ENCODE peak calls at places on chromosome 10, in four cellular contexts. R is GM12878, V is transverse colon, K is upper lobe of left lung. I is an unnamed sample.

GRCh38 chr10:43230909-43231522 is 35.8 kb downstream of the RASGEF1A start:
- DNase-seq in R (no peak), V (peak), K (no peak), I (peak)

GRCh38 chr10:128150045-128150493 is 23.8 kb upstream of the MKI67 start:
- DNase-seq in V (peak), R (no peak), K (peak), I (no peak)

GRCh38 chr10:105509551-105509950 is 868.5 kb downstream of the SORCS3 start:
- DNase-seq in R (no peak), K (no peak), V (no peak), I (no peak)

GRCh38 chr10:18368681-18369080 is 228.5 kb downstream of the CACNB2 start:
- DNase-seq in K (no peak), V (no peak), R (no peak), I (no peak)

GRCh38 chr10:98074315-98074911 is 44.0 kb upstream of the CRTAC1 start:
- DNase-seq in K (no peak), R (no peak), V (no peak), I (no peak)

GRCh38 chr10:113960617-113961260 is 82.9 kb upstream of the ADRB1 start:
- DNase-seq in R (no peak), V (peak), K (no peak), I (no peak)

GRCh38 chr10:100568937-100569336 is 33.2 kb downstream of the HIF1AN start:
- DNase-seq in K (no peak), R (no peak), V (no peak), I (no peak)

GRCh38 chr10:24416248-24416647 is 207.3 kb downstream of the KIAA1217 start:
- DNase-seq in V (no peak), R (no peak), K (no peak), I (no peak)

GRCh38 chr10:16441106-16441850 is 4.5 kb downstream of the PTER start:
- DNase-seq in R (no peak), V (no peak), K (no peak), I (no peak)

GRCh38 chr10:123359539-123359938 is 205.3 kb downstream of the BUB3 start:
- DNase-seq in K (no peak), V (no peak), R (peak), I (no peak)

GRCh38 chr10:132992433-132993215 is 50.3 kb upstream of the CFAP46 start:
- DNase-seq in R (no peak), V (no peak), K (peak), I (no peak)

GRCh38 chr10:5070648-5071410 is 23.4 kb upstream of the AKR1C3 start:
- DNase-seq in K (no peak), V (no peak), R (no peak), I (no peak)

GRCh38 chr10:68471063-68471585 is 649 bp downstream of the DNA2 start:
- DNase-seq in R (no peak), V (no peak), K (no peak), I (no peak)

GRCh38 chr10:34758447-34758996 is 56.6 kb downstream of the PARD3 start:
- DNase-seq in V (no peak), R (peak), K (no peak), I (no peak)

GRCh38 chr10:15515207-15515606 is 144.1 kb upstream of the FAM171A1 start:
- DNase-seq in V (peak), K (no peak), R (no peak), I (peak)

GRCh38 chr10:46031648-46032532 is 1.5 kb upstream of the NCOA4 start:
- DNase-seq in K (no peak), V (no peak), R (no peak), I (no peak)

GRCh38 chr10:114479307-114479706 is 75.0 kb upstream of the AFAP1L2 start:
- DNase-seq in K (no peak), R (no peak), V (no peak), I (no peak)

GRCh38 chr10:102504179-102504975 is 605 bp downstream of the SUFU start:
- DNase-seq in K (peak), V (peak), R (no peak), I (peak)

GRCh38 chr10:983951-984705 is 4.1 kb upstream of the GTPBP4 start:
- DNase-seq in R (no peak), V (no peak), K (no peak), I (no peak)

GRCh38 chr10:75111906-75112703 is 649 bp downstream of the SAMD8 start:
- DNase-seq in K (peak), V (peak), R (peak), I (peak)

GRCh38 chr10:125262414-125262813 is 102.1 kb upstream of the CTBP2 start:
- DNase-seq in V (no peak), K (no peak), R (no peak), I (no peak)
- TF ChIP-seq EP300 in V (no peak), K (no peak), R (no peak), I (no peak)

GRCh38 chr10:119659951-119660350 is 8.8 kb downstream of the BAG3 start:
- DNase-seq in V (no peak), K (peak), R (no peak), I (no peak)
- H3K27ac ChIP-seq in V (peak), K (no peak), R (no peak), I (no peak)

DNA sequence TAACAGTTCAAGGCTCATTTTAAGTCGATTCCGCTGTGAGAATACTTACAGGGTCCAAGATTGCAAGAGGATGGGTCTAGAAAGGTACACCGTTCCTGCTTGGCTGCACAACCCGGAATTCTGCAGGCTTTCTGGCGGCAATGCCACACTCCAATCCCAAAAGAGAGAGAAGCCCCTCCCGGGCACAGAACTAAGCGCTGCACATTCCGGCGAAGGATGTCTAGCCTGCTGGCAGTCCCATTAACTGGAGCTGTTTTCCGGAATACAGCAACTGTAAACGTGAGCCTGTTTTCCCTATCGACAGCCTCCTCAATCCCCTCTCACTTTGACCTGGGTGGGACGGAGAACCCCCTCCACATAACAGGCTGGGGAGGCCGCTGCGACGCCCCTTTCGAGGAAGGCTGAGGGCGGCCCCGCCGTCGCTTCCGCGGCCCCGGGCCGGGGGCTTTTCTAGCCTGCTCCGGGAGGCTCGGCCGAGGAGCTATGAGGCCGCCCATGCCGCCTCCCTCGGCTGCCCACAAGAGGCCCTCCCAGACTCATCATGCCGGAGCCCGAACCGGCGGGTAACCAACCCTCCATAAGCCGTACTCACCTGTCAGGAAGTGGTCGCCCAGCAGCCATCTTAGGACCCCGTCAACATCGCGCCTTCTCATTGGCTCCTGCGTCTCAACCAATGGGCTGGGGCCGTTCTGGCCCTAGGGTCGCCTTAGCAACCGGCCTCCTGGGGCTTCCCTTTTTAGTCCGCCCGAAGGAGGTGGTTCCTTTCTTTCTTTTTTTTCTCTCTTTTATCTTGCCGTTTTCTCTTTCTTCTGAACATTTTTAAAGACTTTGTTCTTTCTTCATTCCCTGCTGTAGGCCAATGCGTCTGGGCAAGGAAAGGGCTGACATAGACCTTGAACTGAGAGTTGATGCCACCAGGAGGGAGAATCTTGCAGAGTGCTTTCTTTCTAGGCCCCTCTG is at the start of gene FAM204A:
- DNase-seq in R (peak), K (peak), V (peak), I (peak)
- TF ChIP-seq EP300 in R (no peak), K (no peak), V (no peak), I (no peak)

GRCh38 chr10:117222552-117223412 is 18.1 kb upstream of the SLC18A2 start:
- DNase-seq in V (no peak), R (no peak), K (no peak), I (no peak)
- H3K27ac ChIP-seq in V (no peak), R (no peak), K (no peak), I (no peak)

DNA sequence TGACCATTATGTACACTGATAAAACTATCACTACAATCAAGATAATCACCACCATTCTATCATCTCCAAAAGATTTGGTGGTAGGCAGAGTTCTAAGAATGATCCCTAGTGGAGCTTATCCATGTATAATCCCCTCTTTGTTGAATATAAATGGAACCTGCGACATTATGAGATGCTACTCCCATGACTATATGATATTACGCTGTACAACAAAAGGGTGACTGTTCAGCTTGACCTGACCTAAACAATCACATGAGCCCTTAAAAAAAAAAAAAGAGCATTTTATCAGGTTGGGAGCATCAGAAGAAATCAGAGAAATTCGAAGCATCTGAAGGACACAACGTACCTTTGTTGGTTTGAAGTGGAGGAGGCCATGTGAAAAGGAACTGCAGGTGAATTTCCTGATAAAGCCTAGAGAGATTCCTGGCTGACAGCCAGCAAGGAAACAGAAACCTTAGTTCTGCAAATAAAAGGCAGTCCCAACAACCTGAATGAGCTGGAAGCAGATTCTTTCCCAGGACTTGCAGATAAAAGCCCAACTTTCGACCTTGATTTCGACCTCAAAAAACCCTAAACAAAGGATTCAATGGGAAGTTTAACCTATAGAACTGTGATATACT is 270.7 kb downstream of the ADRA2A start:
- DNase-seq in V (peak), R (no peak), K (no peak), I (no peak)
- TF ChIP-seq EP300 in V (no peak), R (no peak), K (no peak), I (no peak)

GRCh38 chr10:72244573-72245038 is 28.5 kb upstream of the ASCC1 start:
- DNase-seq in V (no peak), R (no peak), K (no peak), I (no peak)
- H3K27ac ChIP-seq in V (peak), R (peak), K (peak), I (peak)

GRCh38 chr10:125692932-125693847 is 10.2 kb upstream of the TEX36 start:
- DNase-seq in V (no peak), K (no peak), R (no peak), I (no peak)
- TF ChIP-seq EP300 in V (no peak), K (no peak), R (no peak), I (no peak)

GRCh38 chr10:19930936-19931859 is 115.0 kb downstream of the PLXDC2 start:
- DNase-seq in V (peak), R (no peak), K (no peak), I (no peak)
- H3K27ac ChIP-seq in V (peak), R (no peak), K (no peak), I (peak)